ENCODE peak calls at places on chromosomes 2 and 18, in six cellular contexts. V, N, M, W, J and Q are unnamed samples. For H3K36me3, the result is how much of the 10 kb centered on the place peaks cover.

GRCh38 chr18:25306671-25307070 is 45.3 kb downstream of the ZNF521 start:
- DNase-seq in V (no peak), N (no peak), M (no peak), W (no peak), J (no peak), Q (no peak)

GRCh38 chr2:26185954-26186353 is 13.1 kb downstream of the GAREM2 start:
- DNase-seq in V (no peak), N (no peak), M (peak), W (peak), J (no peak), Q (no peak)

GRCh38 chr2:152134488-152135280 is 35.8 kb upstream of the CACNB4 start:
- DNase-seq in V (no peak), N (no peak), M (no peak), W (no peak), J (no peak), Q (no peak)

GRCh38 chr2:81658227-81658626 is 1353.7 kb upstream of the LRRTM1 start:
- DNase-seq in V (no peak), N (no peak), M (no peak), W (no peak), J (no peak), Q (no peak)

GRCh38 chr2:16671760-16672159 is 6.1 kb upstream of the CYRIA start:
- DNase-seq in V (no peak), N (peak), M (no peak), W (no peak), J (no peak), Q (no peak)

GRCh38 chr2:5766051-5766450 is 73.9 kb downstream of the SOX11 start:
- DNase-seq in V (no peak), N (no peak), M (no peak), W (no peak), J (no peak), Q (no peak)

GRCh38 chr18:67281746-67282145 is 234.8 kb downstream of the DSEL start:
- DNase-seq in V (no peak), N (no peak), M (no peak), W (no peak), J (no peak), Q (no peak)

GRCh38 chr18:46536215-46536874 is 120.7 kb downstream of the LOXHD1 start:
- DNase-seq in V (no peak), N (no peak), M (no peak), W (no peak), J (no peak), Q (no peak)

GRCh38 chr18:45802814-45803492 is 22.5 kb upstream of the SIGLEC15 start:
- DNase-seq in V (peak), N (no peak), M (no peak), W (no peak), J (no peak), Q (no peak)

GRCh38 chr2:64982311-64982857 is 6.8 kb upstream of the SLC1A4 start:
- DNase-seq in V (no peak), N (no peak), M (no peak), W (no peak), J (no peak), Q (no peak)

GRCh38 chr18:10463096-10463495 is 8.7 kb downstream of the APCDD1 start:
- DNase-seq in V (no peak), N (no peak), M (no peak), W (no peak), J (no peak), Q (no peak)

GRCh38 chr2:163604941-163605555 is 130.8 kb downstream of the FIGN start:
- DNase-seq in V (no peak), N (no peak), M (no peak), W (no peak), J (no peak), Q (no peak)

GRCh38 chr2:112254466-112255240 is at the start of gene ZC3H8:
- DNase-seq in V (peak), N (peak), M (peak), W (peak), J (peak), Q (peak)

GRCh38 chr2:233353769-233354499 is at the start of gene DGKD:
- DNase-seq in V (peak), N (peak), M (peak), W (peak), J (peak), Q (no peak)

GRCh38 chr2:238467062-238467461 is 40.3 kb downstream of the ASB1 start:
- DNase-seq in V (no peak), N (no peak), M (no peak), W (no peak), J (no peak), Q (no peak)

GRCh38 chr2:10935953-10936942 is 24.5 kb downstream of the KCNF1 start:
- DNase-seq in V (no peak), N (no peak), M (peak), W (no peak), J (no peak), Q (no peak)

GRCh38 chr2:47283687-47284086 is 119.3 kb upstream of the MSH2 start:
- DNase-seq in V (no peak), N (no peak), M (peak), W (no peak), J (no peak), Q (no peak)

GRCh38 chr2:28283861-28284260 is 108.8 kb upstream of the FOSL2 start:
- DNase-seq in V (no peak), N (no peak), M (no peak), W (no peak), J (no peak), Q (no peak)

GRCh38 chr2:240596491-240596931 is 10.0 kb downstream of the CAPN10 start:
- DNase-seq in V (peak), N (peak), M (no peak), W (peak), J (peak), Q (no peak)
- H3K36me3 ChIP-seq in V (under half), N (under half), M (under half), W (under half), J (under half), Q (half or more)

GRCh38 chr18:35570182-35570581 is 11.4 kb upstream of the GALNT1 start:
- DNase-seq in V (no peak), N (no peak), M (no peak), W (no peak), J (no peak), Q (no peak)
- H3K27ac ChIP-seq in V (no peak), N (no peak), M (no peak), W (no peak), J (no peak), Q (no peak)

GRCh38 chr2:206615417-206616089 is 26.7 kb upstream of the FAM237A start:
- DNase-seq in V (no peak), N (no peak), M (no peak), W (no peak), J (no peak), Q (no peak)

GRCh38 chr2:206611736-206612135 is 30.6 kb upstream of the FAM237A start:
- DNase-seq in V (no peak), N (no peak), M (no peak), W (no peak), J (no peak), Q (no peak)

GRCh38 chr2:206616141-206616540 is 26.1 kb upstream of the FAM237A start:
- DNase-seq in V (no peak), N (no peak), M (no peak), W (no peak), J (no peak), Q (no peak)

GRCh38 chr2:206611191-206611590 is 31.1 kb upstream of the FAM237A start:
- DNase-seq in V (no peak), N (no peak), M (no peak), W (no peak), J (no peak), Q (no peak)

GRCh38 chr2:206614825-206615224 is 27.5 kb upstream of the FAM237A start:
- DNase-seq in V (no peak), N (no peak), M (peak), W (no peak), J (no peak), Q (no peak)
- TF ChIP-seq POLR2A in V (no peak), N (no peak), M (peak), W (no peak), J (no peak), Q (no peak)

GRCh38 chr2:170340693-170341068 is 162.7 kb downstream of the MYO3B start:
- DNase-seq in V (no peak), N (no peak), M (no peak), W (no peak), J (no peak), Q (no peak)

GRCh38 chr2:170339324-170339723 is 161.4 kb downstream of the MYO3B start:
- DNase-seq in V (no peak), N (no peak), M (no peak), W (no peak), J (no peak), Q (no peak)

GRCh38 chr2:170335351-170335750 is 157.4 kb downstream of the MYO3B start:
- DNase-seq in V (no peak), N (no peak), M (no peak), W (no peak), J (no peak), Q (no peak)

GRCh38 chr2:170339753-170340692 is 162.1 kb downstream of the MYO3B start:
- DNase-seq in V (no peak), N (no peak), M (no peak), W (no peak), J (no peak), Q (no peak)

GRCh38 chr2:170336916-170337315 is 159.0 kb downstream of the MYO3B start:
- DNase-seq in V (no peak), N (no peak), M (no peak), W (no peak), J (no peak), Q (no peak)
- H3K36me3 ChIP-seq in V (under half), N (under half), M (under half), W (under half), J (under half), Q (under half)

GRCh38 chr2:201452058-201452736 is 657 bp downstream of the STRADB start:
- DNase-seq in V (peak), N (no peak), M (peak), W (peak), J (no peak), Q (no peak)

GRCh38 chr2:201451330-201452057 is at the start of the genes STRADB and TRAK2:
- DNase-seq in V (peak), N (peak), M (peak), W (peak), J (peak), Q (peak)

GRCh38 chr2:201448701-201449100 is 2.6 kb downstream of the TRAK2 start:
- DNase-seq in V (no peak), N (no peak), M (no peak), W (peak), J (no peak), Q (no peak)

GRCh38 chr2:201450910-201451329 is 338 bp downstream of the TRAK2 start:
- DNase-seq in V (no peak), N (no peak), M (no peak), W (no peak), J (peak), Q (no peak)

GRCh38 chr2:201452856-201453643 is 1.5 kb downstream of the STRADB start:
- DNase-seq in V (no peak), N (no peak), M (no peak), W (no peak), J (no peak), Q (no peak)
- H3K27ac ChIP-seq in V (no peak), N (no peak), M (peak), W (peak), J (peak), Q (no peak)

GRCh38 chr18:50374170-50374752 is 585 bp upstream of the SKA1 start:
- DNase-seq in V (no peak), N (no peak), M (no peak), W (no peak), J (no peak), Q (no peak)

GRCh38 chr18:50372743-50373142 is 2.1 kb upstream of the SKA1 start:
- DNase-seq in V (no peak), N (no peak), M (no peak), W (no peak), J (no peak), Q (no peak)

GRCh38 chr18:50377061-50377798 is 2.4 kb downstream of the SKA1 start:
- DNase-seq in V (no peak), N (no peak), M (no peak), W (no peak), J (no peak), Q (no peak)

GRCh38 chr18:50373531-50373930 is 1.3 kb upstream of the SKA1 start:
- DNase-seq in V (no peak), N (no peak), M (no peak), W (peak), J (no peak), Q (no peak)

GRCh38 chr18:50374753-50375391 is at the start of gene SKA1:
- DNase-seq in V (peak), N (peak), M (peak), W (peak), J (peak), Q (peak)
- TF ChIP-seq POLR2A in V (peak), N (no peak), M (peak), W (peak), J (no peak), Q (no peak)

DNA sequence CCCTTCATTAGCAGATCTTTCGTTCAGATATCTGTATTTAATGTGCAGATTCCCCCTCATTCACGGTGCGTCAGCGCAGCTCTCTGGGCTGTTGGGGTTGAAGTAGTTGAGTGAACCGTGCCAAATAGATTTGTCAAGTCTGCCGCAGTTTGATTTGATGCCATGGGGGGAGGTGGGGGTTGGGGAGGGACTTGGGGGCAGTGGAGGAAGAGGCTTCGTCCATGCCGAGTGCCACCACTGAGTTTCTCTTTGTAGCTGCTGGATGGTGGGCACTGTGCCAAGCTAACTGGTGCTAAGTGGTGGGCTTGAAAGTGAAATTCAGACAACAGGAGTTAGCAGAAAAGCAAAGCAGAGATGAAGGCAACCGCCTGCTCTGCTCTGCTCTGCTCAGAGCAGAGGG is 47.9 kb downstream of the NRP2 start:
- DNase-seq in V (no peak), N (no peak), M (no peak), W (no peak), J (no peak), Q (no peak)
- H3K36me3 ChIP-seq in V (under half), N (under half), M (under half), W (under half), J (under half), Q (half or more)

GRCh38 chr2:216340280-216340631 is 32.0 kb downstream of the MARCHF4 start:
- DNase-seq in V (no peak), N (no peak), M (no peak), W (no peak), J (no peak), Q (no peak)
- H3K27ac ChIP-seq in V (no peak), N (no peak), M (no peak), W (no peak), J (peak), Q (peak)

GRCh38 chr2:19292007-19292406 is 66.4 kb downstream of the OSR1 start:
- DNase-seq in V (no peak), N (no peak), M (no peak), W (no peak), J (no peak), Q (no peak)

GRCh38 chr2:19288291-19288690 is 70.1 kb downstream of the OSR1 start:
- DNase-seq in V (no peak), N (no peak), M (no peak), W (no peak), J (no peak), Q (no peak)

GRCh38 chr2:19282305-19282704 is 76.1 kb downstream of the OSR1 start:
- DNase-seq in V (no peak), N (no peak), M (no peak), W (no peak), J (no peak), Q (no peak)

DNA sequence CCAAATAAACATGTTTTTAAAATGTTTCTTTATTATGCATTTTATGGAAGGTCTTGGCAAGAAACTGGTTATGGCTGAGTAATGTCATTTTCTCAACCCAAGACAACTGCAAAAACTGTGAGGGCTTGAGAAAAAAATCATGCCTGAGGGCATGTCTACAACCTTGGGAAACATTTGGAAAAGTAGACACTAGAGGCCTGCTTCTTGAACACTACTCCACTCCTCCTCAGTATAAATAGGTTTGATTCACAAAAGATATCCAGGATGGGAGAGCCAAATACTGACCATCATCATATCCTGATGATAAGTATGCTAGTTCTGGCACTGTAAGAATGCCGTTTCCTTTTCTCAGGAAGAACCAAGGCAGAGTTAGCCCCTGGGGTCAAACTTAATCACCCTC is 71.1 kb downstream of the OSR1 start:
- DNase-seq in V (no peak), N (no peak), M (no peak), W (no peak), J (no peak), Q (no peak)
- TF ChIP-seq POLR2A in V (no peak), N (no peak), M (no peak), W (no peak), J (no peak), Q (no peak)